ENCODE peak calls at places on chromosome 4, in five cellular contexts. Z is left ventricle myocardium inferior, W is prostate gland, R is MM.1S, N is A549. Q is an unnamed sample.

GRCh38 chr4:32775049-32775448 is 2054.9 kb downstream of the PCDH7 start:
- DNase-seq in Z (no peak), W (no peak), R (no peak), N (no peak), Q (no peak)

GRCh38 chr4:112029642-112030235 is 115.5 kb upstream of the FAM241A start:
- DNase-seq in Z (no peak), W (no peak), R (no peak), N (no peak), Q (no peak)

GRCh38 chr4:171433674-171434073 is 379.5 kb upstream of the GALNTL6 start:
- DNase-seq in Z (no peak), W (no peak), R (no peak), N (no peak), Q (no peak)

GRCh38 chr4:4456351-4456750 is 69.4 kb downstream of the NSG1 start:
- DNase-seq in Z (no peak), W (no peak), R (no peak), N (no peak), Q (no peak)

GRCh38 chr4:21512351-21512750 is 436.2 kb downstream of the KCNIP4 start:
- DNase-seq in Z (no peak), W (peak; percentile 4), R (peak; percentile 56), N (peak; percentile 0), Q (no peak)

GRCh38 chr4:174122705-174123104 is 160.8 kb downstream of the FBXO8 start:
- DNase-seq in Z (no peak), W (no peak), R (no peak), N (no peak), Q (no peak)

GRCh38 chr4:83212041-83212851 is 72.4 kb downstream of the COQ2 start:
- DNase-seq in Z (no peak), W (no peak), R (peak; percentile 99), N (no peak), Q (no peak)

GRCh38 chr4:28772066-28772465 is 1911.4 kb downstream of the STIM2 start:
- DNase-seq in Z (no peak), W (no peak), R (no peak), N (no peak), Q (no peak)

GRCh38 chr4:174111350-174111888 is 172.0 kb downstream of the FBXO8 start:
- DNase-seq in Z (no peak), W (no peak), R (no peak), N (no peak), Q (no peak)

GRCh38 chr4:129085472-129085871 is 7.9 kb downstream of the SCLT1 start:
- DNase-seq in Z (no peak), W (no peak), R (no peak), N (no peak), Q (no peak)

GRCh38 chr4:109912706-109913621 is at the start of gene EGF:
- DNase-seq in Z (no peak), W (no peak), R (no peak), N (no peak), Q (no peak)

GRCh38 chr4:115973768-115974167 is 860.3 kb upstream of the NDST4 start:
- DNase-seq in Z (no peak), W (no peak), R (no peak), N (no peak), Q (no peak)

GRCh38 chr4:1368421-1369090 is 21.5 kb downstream of the UVSSA start:
- DNase-seq in Z (peak; percentile 4), W (no peak), R (no peak), N (no peak), Q (no peak)

GRCh38 chr4:181991374-181991773 is 251.8 kb upstream of the TENM3 start:
- DNase-seq in Z (no peak), W (no peak), R (no peak), N (no peak), Q (no peak)
- TF ChIP-seq CTCF in Z (no peak), W (no peak), R (no peak), N (no peak), Q (no peak)

GRCh38 chr4:139014391-139015268 is 951 bp upstream of the NOCT start:
- DNase-seq in Z (no peak), W (no peak), R (peak; percentile 32), N (peak; percentile 77), Q (no peak)

GRCh38 chr4:139018501-139018900 is 2.9 kb downstream of the NOCT start:
- DNase-seq in Z (no peak), W (no peak), R (no peak), N (no peak), Q (no peak)

GRCh38 chr4:139015269-139015947 is at the start of gene NOCT:
- DNase-seq in Z (peak; percentile 86), W (peak; percentile 89), R (peak; percentile 95), N (peak; percentile 72), Q (peak; percentile 92)

GRCh38 chr4:139017861-139018260 is 2.3 kb downstream of the NOCT start:
- DNase-seq in Z (no peak), W (no peak), R (no peak), N (no peak), Q (no peak)

DNA sequence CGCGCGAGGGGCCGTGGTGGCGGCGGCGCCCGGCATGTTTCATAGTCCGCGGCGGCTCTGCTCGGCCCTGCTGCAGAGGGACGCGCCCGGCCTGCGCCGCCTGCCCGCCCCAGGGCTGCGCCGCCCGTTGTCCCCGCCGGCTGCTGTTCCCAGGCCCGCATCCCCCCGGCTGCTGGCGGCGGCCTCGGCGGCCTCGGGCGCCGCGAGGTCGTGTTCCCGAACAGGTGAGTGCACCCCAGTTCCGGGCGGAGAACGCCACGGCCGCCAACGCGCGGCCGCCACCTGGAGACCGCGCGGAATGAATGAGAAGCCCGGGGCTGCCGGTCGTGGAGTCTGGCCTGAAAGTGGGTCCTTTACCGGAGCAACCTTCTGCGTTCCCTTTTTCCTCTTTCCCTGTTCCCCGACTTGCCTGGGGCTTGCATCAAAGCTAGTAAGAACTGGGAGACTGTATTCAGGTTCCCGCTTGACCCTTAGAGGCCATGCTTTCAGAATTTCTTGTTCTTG is 419 bp downstream of the NOCT start:
- DNase-seq in Z (peak; percentile 30), W (peak; percentile 33), R (peak; percentile 66), N (no peak), Q (no peak)
- TF ChIP-seq CTCF in Z (no peak), W (no peak), R (no peak), N (no peak), Q (no peak)

GRCh38 chr4:162985131-162985530 is 181.6 kb downstream of the NAF1 start:
- DNase-seq in Z (no peak), W (no peak), R (no peak), N (no peak), Q (no peak)

GRCh38 chr4:162984621-162985020 is 182.1 kb downstream of the NAF1 start:
- DNase-seq in Z (no peak), W (no peak), R (no peak), N (no peak), Q (no peak)

GRCh38 chr4:162988530-162988929 is 178.2 kb downstream of the NAF1 start:
- DNase-seq in Z (no peak), W (no peak), R (no peak), N (no peak), Q (no peak)
- TF ChIP-seq CTCF in Z (no peak), W (no peak), R (no peak), N (no peak), Q (no peak)

GRCh38 chr4:17510582-17510981 is 1.3 kb downstream of the QDPR start:
- DNase-seq in Z (no peak), W (no peak), R (no peak), N (no peak), Q (no peak)

GRCh38 chr4:17514865-17515264 is at the start of gene CLRN2:
- DNase-seq in Z (no peak), W (no peak), R (no peak), N (no peak), Q (no peak)

GRCh38 chr4:17511041-17511949 is 595 bp downstream of the QDPR start:
- DNase-seq in Z (peak; percentile 56), W (peak; percentile 31), R (peak; percentile 74), N (peak; percentile 28), Q (no peak)

GRCh38 chr4:17512973-17513665 is 1.2 kb upstream of the QDPR start:
- DNase-seq in Z (no peak), W (no peak), R (no peak), N (no peak), Q (no peak)

GRCh38 chr4:17511950-17512795 is at the start of gene QDPR:
- DNase-seq in Z (peak; percentile 86), W (peak; percentile 54), R (peak; percentile 92), N (peak; percentile 54), Q (peak; percentile 82)
- TF ChIP-seq CTCF in Z (peak; percentile 63), W (peak; percentile 36), R (peak; percentile 49), N (peak; percentile 52), Q (peak; percentile 47)